ENCODE peak calls at places on chromosomes 13 and 19, in four cellular contexts. N is colonic mucosa, C is neural crest cell, B is GM13976. J is an unnamed sample.
A peak's percentile ranks its signal among the peaks of the same experiment; 100 is the strongest.

GRCh38 chr19:51799311-51799997 is 4.5 kb downstream of the FPR3 start:
- DNase-seq in N (peak; percentile 46), B (no peak), C (no peak), J (no peak)

GRCh38 chr19:340620-341385 is 3.8 kb downstream of the MIER2 start:
- DNase-seq in N (no peak), B (no peak), C (no peak), J (no peak)

GRCh38 chr13:32830632-32831031 is 185.6 kb upstream of the KL start:
- DNase-seq in B (no peak), N (no peak), C (no peak), J (no peak)

GRCh38 chr19:10189631-10190425 is 4.9 kb downstream of the DNMT1 start:
- DNase-seq in C (no peak), N (no peak), B (no peak), J (no peak)

GRCh38 chr19:38900220-38900629 is 456 bp downstream of the NFKBIB start:
- DNase-seq in C (no peak), N (no peak), B (no peak), J (no peak)

GRCh38 chr13:91058066-91058465 is 289.4 kb upstream of the MIR17HG start:
- DNase-seq in N (no peak), B (no peak), C (no peak), J (no peak)

GRCh38 chr13:61406275-61406674 is 9.4 kb downstream of the PCDH20 start:
- DNase-seq in N (no peak), B (no peak), C (no peak), J (no peak)

GRCh38 chr19:35518313-35518712 is 4.9 kb upstream of the DMKN start:
- DNase-seq in B (no peak), N (no peak), C (no peak), J (no peak)

GRCh38 chr13:112067871-112068305 is 939 bp downstream of the SOX1 start:
- DNase-seq in N (no peak), C (no peak), B (no peak), J (no peak)

GRCh38 chr13:73991384-73991783 is 142.8 kb downstream of the KLF12 start:
- DNase-seq in B (no peak), C (no peak), N (no peak), J (no peak)

GRCh38 chr19:19403373-19403901 is 2.0 kb upstream of the GATAD2A start:
- DNase-seq in C (no peak), B (no peak), N (no peak), J (no peak)

GRCh38 chr13:23445794-23446193 is 12.3 kb upstream of the SACS start:
- DNase-seq in C (no peak), B (no peak), N (no peak), J (no peak)

GRCh38 chr19:29831686-29832085 is 19.9 kb downstream of the CCNE1 start:
- DNase-seq in N (no peak), B (no peak), C (no peak), J (no peak)

GRCh38 chr19:19651076-19651475 is 7.6 kb upstream of the GMIP start:
- DNase-seq in N (no peak), B (no peak), C (no peak), J (no peak)

GRCh38 chr19:33064778-33065550 is at the start of gene RHPN2:
- DNase-seq in C (peak; percentile 53), N (peak; percentile 86), B (peak; percentile 94), J (no peak)

GRCh38 chr13:32314968-32315254 is 252 bp downstream of the ZAR1L start:
- DNase-seq in C (no peak), B (peak; percentile 64), N (peak; percentile 33), J (peak; percentile 71)

GRCh38 chr13:112483299-112483698 is 104.7 kb downstream of the TUBGCP3 start:
- DNase-seq in C (no peak), N (no peak), B (no peak), J (no peak)

GRCh38 chr13:83691966-83692365 is 190.3 kb downstream of the SLITRK1 start:
- DNase-seq in N (no peak), B (no peak), C (no peak), J (no peak)

GRCh38 chr19:29596080-29596479 is 10.0 kb upstream of the POP4 start:
- DNase-seq in B (no peak), C (no peak), N (no peak), J (no peak)

GRCh38 chr13:32330438-32330837 is 15.1 kb downstream of the BRCA2 start:
- DNase-seq in B (no peak), N (no peak), C (no peak), J (no peak)

GRCh38 chr19:44499559-44499958 is 763 bp downstream of the ZNF180 start:
- DNase-seq in B (no peak), N (no peak), C (no peak), J (no peak)

GRCh38 chr19:15194938-15195337 is 5.9 kb downstream of the NOTCH3 start:
- DNase-seq in C (no peak), B (no peak), N (no peak), J (no peak)

GRCh38 chr13:64937302-64937701 is 2292.8 kb downstream of the PCDH9 start:
- DNase-seq in N (no peak), B (no peak), C (no peak), J (no peak)

GRCh38 chr13:29830000-29830399 is 20.4 kb downstream of the UBL3 start:
- DNase-seq in C (no peak), B (peak; percentile 52), N (no peak), J (no peak)

GRCh38 chr19:50327461-50328256 is 1.5 kb downstream of the KCNC3 start:
- DNase-seq in N (no peak), B (no peak), C (no peak), J (no peak)

GRCh38 chr13:34037636-34038325 is 219.8 kb downstream of the RFC3 start:
- DNase-seq in C (no peak), N (no peak), B (no peak), J (no peak)

GRCh38 chr13:25744176-25744575 is 307.6 kb downstream of the SHISA2 start:
- DNase-seq in C (no peak), B (no peak), N (no peak), J (no peak)

GRCh38 chr13:78598382-78598781 is 5.0 kb downstream of the POU4F1 start:
- DNase-seq in C (no peak), N (no peak), B (no peak), J (no peak)

GRCh38 chr13:29743229-29743786 is 107.1 kb downstream of the UBL3 start:
- DNase-seq in B (no peak), C (no peak), N (no peak), J (no peak)

GRCh38 chr13:97935071-97935470 is 18.4 kb upstream of the IPO5 start:
- DNase-seq in C (no peak), N (no peak), B (no peak), J (no peak)

GRCh38 chr19:2602391-2603181 is 99.9 kb downstream of the GNG7 start:
- DNase-seq in B (no peak), N (peak; percentile 46), C (no peak), J (no peak)

GRCh38 chr13:99956473-99957349 is 14.9 kb downstream of the ZIC5 start:
- DNase-seq in N (no peak), B (peak; percentile 47), C (no peak), J (no peak)

GRCh38 chr19:40474737-40475136 is 7.9 kb downstream of the SPTBN4 start:
- DNase-seq in C (no peak), N (no peak), B (no peak), J (no peak)

GRCh38 chr19:1244693-1245451 is 3.3 kb downstream of the ATP5F1D start:
- DNase-seq in N (peak; percentile 85), B (no peak), C (no peak), J (no peak)

GRCh38 chr13:97295279-97296182 is 73.4 kb downstream of the MBNL2 start:
- DNase-seq in C (no peak), N (no peak), B (no peak), J (no peak)

GRCh38 chr19:8081569-8082550 is 29.3 kb downstream of the CCL25 start:
- DNase-seq in C (no peak), N (no peak), B (no peak), J (no peak)

GRCh38 chr13:46553521-46553885 is 533 bp downstream of the LRCH1 start:
- DNase-seq in N (peak; percentile 41), B (no peak), C (peak; percentile 16), J (no peak)

DNA sequence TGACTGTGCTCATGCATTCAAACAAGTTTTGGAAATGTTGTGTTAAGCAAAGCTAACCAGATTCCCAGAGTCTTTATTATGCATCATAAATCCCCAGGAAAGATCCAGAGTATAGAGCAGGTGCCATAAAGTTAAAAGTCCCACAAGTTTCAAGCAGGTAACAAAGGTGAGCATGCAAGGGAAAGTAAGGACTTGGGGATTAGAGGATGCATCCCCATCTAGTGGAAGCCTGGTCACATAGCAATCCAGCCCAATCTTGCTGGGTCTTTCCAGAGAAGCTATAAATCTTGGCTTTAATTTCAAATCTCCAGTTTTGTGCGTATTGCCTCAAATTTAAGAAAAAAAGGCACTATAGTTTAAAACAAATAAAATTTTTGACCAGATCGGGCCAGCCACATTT is 72.7 kb downstream of the ZNF254 start:
- DNase-seq in C (no peak), B (no peak), N (no peak), J (no peak)
- TF ChIP-seq CTCF in C (peak; percentile 56), B (no peak), N (peak; percentile 14), J (no peak)

GRCh38 chr13:20090349-20090748 is 70.5 kb downstream of the GJA3 start:
- DNase-seq in B (no peak), N (no peak), C (no peak), J (no peak)
- TF ChIP-seq CTCF in B (no peak), N (no peak), C (no peak), J (peak; percentile 12)

GRCh38 chr19:4580021-4580901 is 20.8 kb upstream of the SEMA6B start:
- DNase-seq in N (no peak), B (no peak), C (no peak), J (no peak)
- TF ChIP-seq CTCF in N (no peak), B (no peak), C (no peak), J (no peak)

DNA sequence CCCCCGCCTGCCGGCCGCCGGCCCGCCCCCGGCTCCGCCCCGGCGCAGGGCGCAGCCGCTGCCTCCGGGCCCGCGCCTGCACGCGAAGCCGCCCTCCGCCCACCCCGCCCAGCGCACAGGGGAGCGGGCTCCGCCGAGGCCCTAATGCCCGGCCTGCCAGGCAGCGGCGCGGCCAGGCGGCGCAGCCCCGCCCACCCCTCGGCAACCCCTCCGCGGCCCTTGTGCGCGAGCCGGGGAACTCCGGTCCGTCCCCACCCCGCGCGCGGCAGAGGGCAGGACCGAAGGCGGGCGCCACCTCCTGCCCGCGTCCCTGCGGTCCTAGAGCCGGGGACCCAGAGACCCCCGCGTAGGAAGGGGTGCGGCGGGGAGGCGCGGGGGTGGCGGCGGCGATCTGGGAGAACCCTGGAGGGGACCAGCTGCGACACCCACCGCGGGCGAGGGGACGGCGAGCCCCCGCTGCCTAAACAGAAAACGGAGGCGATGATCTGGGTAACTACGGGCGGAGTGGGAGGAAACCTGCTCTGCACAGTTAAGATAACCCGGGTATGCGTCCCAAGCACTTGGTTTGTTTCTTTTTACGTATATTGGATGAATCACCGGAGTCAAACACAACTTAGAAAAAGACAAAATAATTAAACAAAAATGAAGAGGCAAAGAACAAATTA is 351 bp upstream of the USP12 start:
- DNase-seq in N (peak; percentile 92), B (peak; percentile 91), C (peak; percentile 84), J (peak; percentile 93)
- TF ChIP-seq CTCF in N (peak; percentile 20), B (no peak), C (no peak), J (no peak)

J was measured in natural killer cell.